ENCODE peak calls at places on chromosome 14, in six cellular contexts. T is PC-3, K is kidney, S is neural progenitor cell, M is fibroblast of lung, Q is RWPE1. X is an unnamed sample.

GRCh38 chr14:36582011-36582873 is at the start of gene NKX2-8:
- DNase-seq in T (no peak), S (peak), K (peak), Q (peak), M (no peak), X (peak)

GRCh38 chr14:54889919-54890318 is 12.7 kb downstream of the GCH1 start:
- DNase-seq in T (peak), M (no peak), K (no peak), Q (no peak), S (no peak), X (no peak)

GRCh38 chr14:89190779-89191513 is 226.1 kb downstream of the FOXN3 start:
- DNase-seq in M (no peak), Q (no peak), T (no peak), S (peak), K (no peak), X (no peak)

GRCh38 chr14:32457213-32457920 is 128.3 kb downstream of the AKAP6 start:
- DNase-seq in S (no peak), T (no peak), Q (no peak), K (no peak), M (peak), X (peak)

GRCh38 chr14:50366115-50366514 is 30.6 kb downstream of the CDKL1 start:
- DNase-seq in S (no peak), M (peak), T (peak), Q (no peak), K (no peak), X (no peak)

GRCh38 chr14:61475316-61475715 is 153.9 kb downstream of the PRKCH start:
- DNase-seq in K (no peak), M (peak), Q (peak), T (peak), S (peak), X (peak)

GRCh38 chr14:64704145-64704742 is at the start of gene PLEKHG3:
- DNase-seq in Q (peak), M (peak), T (peak), S (peak), K (peak), X (peak)

GRCh38 chr14:91143862-91144261 is 30.0 kb downstream of the DGLUCY start:
- DNase-seq in M (peak), Q (no peak), K (peak), T (no peak), S (no peak), X (peak)

GRCh38 chr14:89702151-89702936 is 252.2 kb downstream of the EFCAB11 start:
- DNase-seq in S (no peak), K (no peak), T (no peak), Q (no peak), M (peak), X (peak)

GRCh38 chr14:86166541-86166940 is 636.6 kb downstream of the FLRT2 start:
- DNase-seq in M (no peak), T (no peak), Q (no peak), S (no peak), K (no peak), X (no peak)

GRCh38 chr14:94486883-94487282 is 10.9 kb upstream of the SERPINA9 start:
- DNase-seq in K (no peak), Q (no peak), S (peak), T (no peak), M (no peak), X (no peak)

GRCh38 chr14:33957299-33957698 is 6.4 kb upstream of the EGLN3 start:
- DNase-seq in T (no peak), S (no peak), Q (no peak), M (no peak), K (no peak), X (no peak)

GRCh38 chr14:86321151-86321550 is 791.2 kb downstream of the FLRT2 start:
- DNase-seq in S (no peak), Q (no peak), T (no peak), K (no peak), M (peak), X (no peak)

GRCh38 chr14:18660585-18660922 is 59.6 kb downstream of the OR11H12 start:
- DNase-seq in Q (no peak), S (no peak), M (no peak), K (no peak), T (no peak), X (no peak)

GRCh38 chr14:67493092-67493717 is 4.7 kb upstream of the TMEM229B start:
- DNase-seq in S (no peak), T (no peak), K (peak), M (no peak), Q (no peak), X (no peak)

GRCh38 chr14:91409991-91410401 is 7.6 kb downstream of the CCDC88C start:
- DNase-seq in Q (no peak), S (no peak), M (no peak), K (no peak), T (no peak), X (no peak)

GRCh38 chr14:93965287-93965821 is 11.0 kb downstream of the ASB2 start:
- DNase-seq in T (peak), K (no peak), Q (peak), S (no peak), M (peak), X (no peak)

GRCh38 chr14:64784006-64784405 is 79.8 kb downstream of the PLEKHG3 start:
- DNase-seq in S (no peak), T (no peak), K (no peak), M (no peak), Q (no peak), X (no peak)

GRCh38 chr14:92676031-92676430 is 72.4 kb downstream of the LGMN start:
- DNase-seq in Q (no peak), M (no peak), S (no peak), T (peak), K (peak), X (no peak)

GRCh38 chr14:84520711-84521338 is 1009.1 kb upstream of the FLRT2 start:
- DNase-seq in Q (no peak), S (no peak), T (no peak), M (no peak), K (no peak), X (peak)

GRCh38 chr14:100533647-100534485 is 53.4 kb downstream of the BEGAIN start:
- DNase-seq in S (no peak), M (peak), K (peak), T (no peak), Q (no peak), X (peak)

GRCh38 chr14:81311816-81312215 is 88.3 kb downstream of the STON2 start:
- DNase-seq in S (no peak), M (peak), Q (peak), T (no peak), K (no peak), X (no peak)

GRCh38 chr14:83309833-83310232 is 1776.2 kb upstream of the SEL1L start:
- DNase-seq in Q (no peak), K (no peak), T (no peak), S (no peak), M (no peak), X (no peak)

GRCh38 chr14:65872536-65872935 is 460.0 kb downstream of the FUT8 start:
- DNase-seq in K (no peak), T (no peak), M (no peak), S (no peak), Q (no peak), X (no peak)

GRCh38 chr14:85487215-85487614 is 42.7 kb upstream of the FLRT2 start:
- DNase-seq in S (no peak), T (no peak), M (peak), K (no peak), Q (no peak), X (no peak)

GRCh38 chr14:103319422-103319821 is 14.6 kb upstream of the EIF5 start:
- DNase-seq in S (no peak), M (no peak), T (no peak), K (no peak), Q (no peak), X (no peak)

GRCh38 chr14:95098984-95099599 is 58.2 kb downstream of the DICER1 start:
- DNase-seq in M (peak), S (peak), T (peak), K (peak), Q (peak), X (peak)

GRCh38 chr14:41609704-41610183 is 3.1 kb downstream of the LRFN5 start:
- DNase-seq in K (peak), T (peak), M (peak), S (peak), Q (no peak), X (no peak)

GRCh38 chr14:81427348-81428058 is 27.4 kb upstream of the STON2 start:
- DNase-seq in K (no peak), Q (no peak), S (peak), M (peak), T (peak), X (no peak)

GRCh38 chr14:50116986-50117385 is 614 bp upstream of the VCPKMT start:
- DNase-seq in Q (no peak), K (no peak), S (no peak), M (no peak), T (no peak), X (peak)

GRCh38 chr14:106802413-106803364 is 1276.3 kb downstream of the TMEM121 start:
- DNase-seq in Q (no peak), M (no peak), S (no peak), T (no peak), K (no peak), X (peak)

GRCh38 chr14:61280526-61281185 is 482 bp downstream of the TMEM30B start:
- DNase-seq in K (peak), T (peak), S (peak), M (peak), Q (peak), X (peak)

GRCh38 chr14:84340938-84341337 is 1189.0 kb upstream of the FLRT2 start:
- DNase-seq in T (no peak), S (no peak), M (peak), K (no peak), Q (no peak), X (no peak)

GRCh38 chr14:58796636-58797429 is 159.1 kb downstream of the DACT1 start:
- DNase-seq in T (peak), M (no peak), S (peak), Q (peak), K (no peak), X (no peak)

GRCh38 chr14:32473476-32473875 is 144.4 kb downstream of the AKAP6 start:
- DNase-seq in M (no peak), S (no peak), Q (peak), T (peak), K (peak), X (peak)

GRCh38 chr14:65824285-65824977 is 411.9 kb downstream of the FUT8 start:
- DNase-seq in Q (peak), M (peak), T (peak), K (no peak), S (peak), X (peak)

GRCh38 chr14:94633116-94633515 is 20.9 kb downstream of the SERPINA3 start:
- DNase-seq in K (no peak), T (no peak), M (no peak), S (no peak), Q (no peak), X (no peak)

GRCh38 chr14:24349742-24350141 is 10.0 kb upstream of the RIPK3 start:
- DNase-seq in T (no peak), S (no peak), Q (no peak), M (no peak), K (no peak), X (no peak)

GRCh38 chr14:24351517-24351916 is 11.7 kb upstream of the RIPK3 start:
- DNase-seq in T (peak), S (no peak), Q (no peak), K (no peak), M (peak), X (no peak)

GRCh38 chr14:24347140-24347539 is 7.3 kb upstream of the RIPK3 start:
- DNase-seq in Q (no peak), M (no peak), S (no peak), T (no peak), K (no peak), X (no peak)

GRCh38 chr14:24343795-24344660 is 4.2 kb upstream of the RIPK3 start:
- DNase-seq in T (no peak), M (no peak), S (no peak), K (no peak), Q (no peak), X (no peak)

DNA sequence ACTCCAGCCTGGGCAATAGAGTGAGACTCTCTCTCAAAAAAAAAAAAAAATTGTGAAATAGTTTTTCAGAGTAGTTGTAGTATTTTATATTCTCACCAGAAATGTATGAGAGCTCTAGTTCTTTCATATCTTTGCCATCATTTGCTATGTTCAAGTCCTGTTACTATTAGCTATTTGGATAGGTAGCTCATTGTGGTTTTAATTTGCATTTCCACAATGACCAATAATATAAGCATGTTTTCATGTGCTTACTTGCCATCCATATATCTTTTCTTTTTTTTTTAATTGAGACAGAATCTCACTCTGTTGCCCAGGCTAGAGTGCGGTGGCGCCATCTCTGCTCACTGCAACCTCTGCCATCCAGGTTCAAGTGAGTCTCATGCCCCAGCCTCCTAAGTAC is 8.4 kb upstream of the RIPK3 start:
- DNase-seq in K (no peak), S (no peak), T (no peak), M (no peak), Q (no peak), X (no peak)
- TF ChIP-seq CTCF in K (no peak), S (no peak), T (no peak), M (no peak), Q (no peak), X (no peak)

DNA sequence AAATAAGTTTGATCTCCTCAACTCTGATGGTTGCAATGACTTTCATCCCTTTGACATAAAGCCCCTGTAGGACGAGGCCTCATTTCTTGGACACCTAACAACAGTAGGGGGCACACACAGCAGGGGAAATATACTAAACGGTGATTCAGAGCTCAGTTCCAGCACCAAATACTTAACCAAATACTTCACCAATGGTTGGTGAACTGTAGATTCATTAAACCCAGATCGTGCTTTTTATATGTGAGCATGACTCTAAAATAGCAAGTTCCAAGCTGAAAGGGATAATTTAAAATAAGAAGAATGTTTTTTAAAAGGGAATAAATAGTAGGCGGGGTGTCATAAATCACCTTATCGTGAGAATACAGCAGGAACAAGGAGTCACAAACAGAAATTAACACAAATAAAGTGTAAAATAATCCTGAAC is 53.2 kb downstream of the ATG2B start:
- DNase-seq in S (no peak), Q (no peak), M (peak), K (no peak), T (no peak), X (no peak)
- TF ChIP-seq CTCF in S (no peak), Q (no peak), M (no peak), K (peak), T (peak), X (no peak)

DNA sequence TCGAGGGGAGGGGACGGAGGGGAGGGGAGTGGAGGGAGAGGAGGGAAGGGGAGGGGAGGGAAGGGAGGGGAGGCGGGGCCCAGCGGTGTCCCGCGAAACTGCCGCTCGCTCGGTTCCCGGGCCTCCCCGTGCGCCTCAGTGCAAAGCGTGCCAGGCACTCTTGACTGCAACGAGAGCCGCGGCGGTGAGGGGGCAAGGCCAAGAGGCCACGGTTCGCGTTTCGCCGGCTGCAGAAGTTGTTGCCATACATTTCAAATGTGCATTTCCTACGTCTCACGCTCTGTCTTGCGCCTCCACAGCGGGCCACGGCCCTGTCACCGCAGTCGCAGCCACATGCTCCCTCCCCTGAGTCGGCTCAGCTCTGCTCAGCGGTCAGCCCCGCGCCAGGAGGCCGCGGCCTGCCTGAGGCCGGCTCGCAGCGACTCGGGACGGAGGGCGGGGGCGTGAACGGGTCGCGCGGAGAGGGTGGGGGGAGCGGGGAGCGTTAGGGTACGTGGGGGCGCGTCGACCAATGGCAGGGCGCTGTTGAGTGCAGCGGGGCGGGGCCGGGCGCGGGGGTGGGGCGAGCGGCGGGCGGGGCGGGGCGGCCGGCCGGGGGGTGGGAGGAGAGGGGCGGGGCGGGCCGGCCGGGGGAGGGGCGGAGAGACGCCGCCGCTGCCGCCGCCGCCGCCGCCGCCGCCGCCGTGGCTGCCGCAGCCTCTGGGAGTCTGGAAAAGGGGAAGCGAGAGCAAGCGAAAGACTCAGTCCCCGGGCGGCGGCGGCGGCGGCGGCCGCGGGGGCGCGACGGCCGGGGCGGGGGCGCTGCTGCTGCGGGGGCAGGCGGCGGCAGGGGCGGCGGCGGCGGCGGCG is at the start of gene PPP2R5C:
- DNase-seq in T (peak), Q (peak), M (peak), K (peak), S (peak), X (peak)
- TF ChIP-seq CTCF in T (no peak), Q (no peak), M (no peak), K (no peak), S (no peak), X (no peak)

DNA sequence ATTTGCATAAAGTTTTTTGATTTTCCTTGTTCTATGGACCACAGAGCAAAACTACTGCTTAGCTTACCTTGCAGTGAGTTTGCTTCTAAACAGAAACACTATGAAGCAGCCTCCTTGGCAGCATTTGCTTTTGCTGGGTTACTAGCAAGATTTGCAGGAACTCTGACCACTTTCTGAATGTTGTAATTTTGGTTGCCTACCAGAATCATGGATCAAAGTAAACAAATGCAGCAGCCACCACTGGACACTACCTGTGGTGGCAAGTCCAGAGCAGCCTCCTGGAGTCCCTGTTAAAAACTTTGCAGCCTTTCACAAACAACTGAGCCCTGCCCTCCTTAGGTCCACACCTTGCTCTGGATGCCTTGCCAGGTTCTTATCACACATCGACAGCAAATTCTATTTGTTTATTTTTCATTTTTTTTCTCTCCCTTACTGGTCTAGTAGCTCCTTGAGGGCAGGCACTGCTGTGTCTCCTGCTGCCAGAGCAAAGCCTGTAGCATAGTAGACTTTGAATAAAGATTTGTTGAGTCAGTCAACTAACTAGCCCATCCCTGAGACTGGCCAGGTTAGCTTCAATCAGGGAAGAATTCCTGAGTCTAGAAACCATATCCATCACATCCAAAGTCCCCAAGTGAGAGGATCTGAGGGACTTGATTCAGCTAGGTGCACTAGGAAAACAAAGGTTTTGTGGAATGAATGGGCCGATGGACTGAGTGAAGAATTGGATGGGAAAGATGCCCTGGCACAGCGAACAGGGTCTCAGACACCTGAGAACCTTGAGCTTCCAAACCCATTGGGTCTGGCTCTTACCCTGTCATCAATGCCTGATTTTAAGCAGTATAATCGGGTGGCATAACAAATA is 5.7 kb downstream of the TTC6 start:
- DNase-seq in Q (no peak), M (no peak), S (no peak), K (no peak), T (peak), X (no peak)
- TF ChIP-seq CTCF in Q (no peak), M (no peak), S (no peak), K (no peak), T (no peak), X (no peak)

GRCh38 chr14:105315211-105315721 is 718 bp downstream of the PACS2 start:
- DNase-seq in K (peak), M (no peak), Q (peak), S (peak), T (peak), X (peak)
- TF ChIP-seq CTCF in K (no peak), M (no peak), Q (no peak), S (no peak), T (no peak), X (no peak)

GRCh38 chr14:21723431-21724045 is 49.9 kb upstream of the OR4E1 start:
- DNase-seq in T (peak), S (peak), K (no peak), Q (peak), M (no peak), X (no peak)
- TF ChIP-seq CTCF in T (peak), S (peak), K (no peak), Q (no peak), M (no peak), X (no peak)

GRCh38 chr14:63632932-63633514 is 8.6 kb downstream of the WDR89 start:
- DNase-seq in M (peak), Q (peak), K (no peak), S (no peak), T (peak), X (no peak)
- TF ChIP-seq CTCF in M (peak), Q (peak), K (peak), S (peak), T (peak), X (no peak)

X was measured in body of pancreas.